ENCODE peak calls at places on chromosomes 3 and 15, in five cellular contexts. F is HCT116, E is spleen, N is tibial nerve, U is breast epithelium. B is an unnamed sample.

GRCh38 chr15:76253851-76254440 is 57.3 kb downstream of the ETFA start:
- DNase-seq in U (no peak), F (no peak), E (no peak), N (no peak), B (no peak)

GRCh38 chr15:71219646-71220045 is 104.4 kb downstream of the THSD4 start:
- DNase-seq in E (no peak), N (no peak), F (no peak), U (no peak), B (no peak)

GRCh38 chr15:51935466-51936118 is 36.0 kb downstream of the LEO1 start:
- DNase-seq in F (no peak), N (no peak), E (no peak), U (no peak), B (no peak)

GRCh38 chr15:60682115-60682514 is 203.2 kb upstream of the ICE2 start:
- DNase-seq in E (no peak), F (no peak), N (no peak), U (no peak), B (no peak)

GRCh38 chr3:83169473-83169872 is 1408.0 kb upstream of the GBE1 start:
- DNase-seq in N (no peak), E (no peak), F (no peak), U (no peak), B (no peak)

GRCh38 chr3:18830087-18830486 is 318.2 kb upstream of the KCNH8 start:
- DNase-seq in F (no peak), U (no peak), E (no peak), N (no peak), B (no peak)

GRCh38 chr15:50055333-50056278 is 63.4 kb downstream of the ATP8B4 start:
- DNase-seq in E (no peak), F (no peak), U (no peak), N (peak; percentile 60), B (no peak)

GRCh38 chr3:185242642-185243041 is 11.2 kb downstream of the EHHADH start:
- DNase-seq in E (no peak), U (no peak), N (no peak), F (no peak), B (no peak)

GRCh38 chr15:73677146-73677607 is 7.0 kb upstream of the CD276 start:
- DNase-seq in U (peak; percentile 64), F (peak; percentile 51), N (peak; percentile 86), E (no peak), B (peak; percentile 44)

GRCh38 chr15:96321422-96322391 is 8.8 kb upstream of the NR2F2 start:
- DNase-seq in N (peak; percentile 35), F (no peak), E (peak; percentile 78), U (no peak), B (no peak)

GRCh38 chr15:93296786-93297500 is 207.9 kb upstream of the RGMA start:
- DNase-seq in F (no peak), U (no peak), E (no peak), N (no peak), B (no peak)

GRCh38 chr15:71443538-71443937 is 328.3 kb downstream of the THSD4 start:
- DNase-seq in E (no peak), U (peak; percentile 67), F (no peak), N (peak; percentile 75), B (peak; percentile 21)

GRCh38 chr3:134333522-134334181 is 40.6 kb downstream of the AMOTL2 start:
- DNase-seq in U (peak; percentile 28), F (no peak), N (no peak), E (no peak), B (no peak)

GRCh38 chr3:113557374-113557773 is 25.0 kb downstream of the SIDT1 start:
- DNase-seq in F (peak; percentile 16), E (no peak), N (no peak), U (no peak), B (no peak)

GRCh38 chr15:88610756-88611231 is 10.3 kb upstream of the AEN start:
- DNase-seq in N (no peak), F (no peak), E (no peak), U (no peak), B (no peak)

GRCh38 chr3:15042936-15043335 is 22.2 kb downstream of the MRPS25 start:
- DNase-seq in F (no peak), E (no peak), U (no peak), N (no peak), B (no peak)

GRCh38 chr3:118080886-118081285 is 953.8 kb downstream of the IGSF11 start:
- DNase-seq in F (no peak), U (no peak), N (no peak), E (no peak), B (no peak)

GRCh38 chr3:132343018-132343612 is 25.9 kb downstream of the ACP3 start:
- DNase-seq in E (no peak), U (no peak), F (peak; percentile 50), N (peak; percentile 79), B (no peak)

GRCh38 chr3:72950801-72951200 is 45.8 kb upstream of the PPP4R2 start:
- DNase-seq in U (no peak), N (no peak), F (no peak), E (no peak), B (no peak)

DNA sequence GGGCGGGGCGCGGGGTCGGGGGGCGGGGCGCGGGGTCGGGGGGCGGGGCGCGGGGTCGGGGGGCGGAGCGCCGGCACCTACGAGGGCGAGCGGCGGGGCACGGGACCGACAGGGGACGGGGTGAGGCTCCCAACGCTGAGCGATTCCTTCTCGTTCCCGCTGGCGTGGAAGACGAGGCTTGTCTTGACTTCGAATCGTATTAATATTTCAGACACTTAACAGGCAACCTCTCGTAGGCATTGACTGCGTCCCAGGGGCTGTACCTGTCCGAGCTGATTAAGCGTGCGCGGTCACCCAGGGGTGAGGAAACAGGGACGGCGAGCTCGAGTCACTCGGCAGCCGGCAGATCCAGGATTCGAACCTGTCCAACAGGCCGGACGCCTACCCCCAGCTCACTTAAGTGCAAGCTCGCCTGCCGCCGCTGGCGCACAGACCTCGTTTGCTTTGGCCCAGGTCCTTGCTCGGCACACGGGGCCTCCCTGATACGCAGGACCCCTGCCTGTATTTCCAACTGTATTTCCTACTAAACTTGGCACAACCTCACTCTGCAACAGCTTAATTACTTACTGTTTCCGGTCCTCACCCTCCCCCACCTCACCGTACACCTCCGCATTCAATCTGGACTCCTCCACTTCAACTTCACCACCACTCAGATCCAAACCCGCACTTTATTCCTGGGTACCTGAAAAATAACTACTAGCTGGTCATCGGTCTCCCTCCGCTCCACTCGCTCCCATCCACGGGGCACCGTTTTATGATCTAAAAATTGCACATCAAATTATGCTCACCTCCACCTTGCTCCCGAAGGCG is 680 bp upstream of the ZXDC start:
- DNase-seq in U (peak; percentile 64), F (peak; percentile 54), N (peak; percentile 53), E (peak; percentile 96), B (no peak)
- TF ChIP-seq POLR2A in U (peak; percentile 59), F (no peak), N (peak; percentile 12), E (no peak), B (peak; percentile 68)

GRCh38 chr3:150251187-150251592 is 156.9 kb upstream of the TSC22D2 start:
- DNase-seq in E (no peak), N (no peak), F (no peak), U (no peak), B (no peak)

GRCh38 chr3:150248116-150248864 is 159.8 kb upstream of the TSC22D2 start:
- DNase-seq in F (no peak), U (no peak), E (no peak), N (no peak), B (no peak)

GRCh38 chr3:150248865-150249360 is 159.2 kb upstream of the TSC22D2 start:
- DNase-seq in E (no peak), F (no peak), N (no peak), U (no peak), B (no peak)

GRCh38 chr3:150249776-150250175 is 158.3 kb upstream of the TSC22D2 start:
- DNase-seq in U (no peak), N (no peak), E (no peak), F (no peak), B (no peak)

DNA sequence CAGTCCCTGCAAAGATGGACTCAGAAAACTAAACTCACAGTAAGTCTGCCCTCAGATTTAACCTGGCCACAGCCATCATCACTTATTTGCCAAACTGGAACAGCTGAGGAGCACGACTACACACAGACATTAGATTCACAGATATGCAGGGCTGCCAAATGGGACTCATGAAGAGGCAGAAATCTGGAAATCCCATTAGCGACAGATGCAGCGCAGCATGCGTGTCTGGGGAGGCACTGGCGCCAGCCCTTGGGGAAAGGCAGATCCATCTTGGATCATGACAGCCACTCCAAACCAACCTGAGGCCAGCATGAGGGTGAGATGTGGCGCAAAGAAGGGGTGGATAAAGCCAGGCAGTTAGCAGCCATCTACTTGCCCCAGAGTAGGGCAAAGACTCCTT is 160.6 kb upstream of the TSC22D2 start:
- DNase-seq in N (no peak), F (no peak), E (no peak), U (no peak), B (no peak)
- H3K27me3 ChIP-seq in N (no peaks in the 10 kb centered on the region), F (no peaks in the 10 kb centered on the region), E (no peaks in the 10 kb centered on the region), U (no peaks in the 10 kb centered on the region), B (no peaks in the 10 kb centered on the region)

DNA sequence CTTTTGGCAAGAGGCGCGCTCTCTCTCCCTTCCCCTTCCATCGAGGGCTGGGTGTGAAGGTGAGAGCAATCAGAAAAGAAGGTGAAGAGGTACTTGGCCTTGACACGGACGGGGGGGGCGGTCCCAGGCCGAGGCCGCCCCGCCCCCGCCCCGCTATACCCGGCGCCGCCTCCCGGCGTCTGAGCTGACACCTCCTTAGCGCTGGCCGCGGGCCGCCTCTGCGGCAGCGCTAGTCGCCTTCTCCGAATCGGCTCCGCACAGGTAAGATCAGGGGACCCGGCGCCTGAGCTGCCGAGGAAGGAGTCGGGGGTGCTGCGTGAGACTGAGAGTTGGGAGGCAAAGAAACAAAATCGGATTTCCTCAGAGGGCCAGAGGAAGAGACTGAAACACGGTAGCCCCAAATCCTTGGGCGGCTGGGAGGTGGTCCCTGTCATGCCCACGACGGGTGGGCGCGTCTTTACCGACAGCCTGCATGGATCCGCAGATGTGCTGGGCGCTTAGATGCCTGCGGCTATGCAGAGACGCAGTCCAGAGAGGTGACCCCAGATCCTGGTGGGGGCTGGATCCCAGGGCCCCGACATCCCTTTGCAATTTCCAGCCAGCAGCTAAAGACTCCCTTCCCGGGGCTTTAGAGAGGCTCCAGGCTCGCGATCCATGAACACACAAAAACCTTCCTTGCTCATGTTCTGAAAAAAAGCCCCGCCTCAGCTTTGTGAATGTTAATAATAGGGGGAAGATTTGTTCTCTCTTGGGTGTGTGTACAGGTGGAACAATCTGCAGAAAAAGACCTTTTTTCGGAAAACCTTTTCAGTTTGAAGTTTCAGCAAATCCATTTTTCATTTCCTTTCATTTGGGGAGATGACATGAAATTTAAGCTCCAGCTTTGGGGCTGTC is at the start of gene ENTPD3:
- DNase-seq in N (no peak), E (peak; percentile 75), U (no peak), F (no peak), B (no peak)
- TF ChIP-seq POLR2A in N (no peak), E (no peak), U (no peak), F (no peak), B (no peak)

GRCh38 chr15:32715276-32715675 is 2.5 kb upstream of the GREM1 start:
- DNase-seq in U (no peak), N (no peak), E (no peak), F (no peak), B (no peak)
- H3K27me3 ChIP-seq in U (peaks cover 3% of the 10 kb centered on the region), N (peaks cover 71% of the 10 kb centered on the region), E (peaks cover 66% of the 10 kb centered on the region), F (no peaks in the 10 kb centered on the region), B (peaks cover 17% of the 10 kb centered on the region)